ENCODE peak calls at places on chromosomes 2 and 18, in seven cellular contexts. R is fibroblast of mammary gland, D is body of pancreas, O is lower leg skin, P is ovary, Q is fibroblast of villous mesenchyme, L is PC-9. M is an unnamed sample.

GRCh38 chr2:149858214-149858613 is 270.6 kb upstream of the MMADHC start:
- DNase-seq in Q (peak; percentile 52), L (no peak), D (no peak), P (no peak), O (no peak), R (peak; percentile 27), M (no peak)

GRCh38 chr2:68390600-68390999 is 25.5 kb downstream of the PLEK start:
- DNase-seq in D (no peak), L (no peak), O (no peak), R (no peak), Q (no peak), P (no peak), M (no peak)

GRCh38 chr18:3513481-3513880 is 63.5 kb downstream of the TGIF1 start:
- DNase-seq in R (no peak), O (no peak), L (no peak), P (no peak), D (no peak), Q (no peak), M (no peak)

GRCh38 chr2:227389231-227389630 is 1.5 kb upstream of the SCYGR1 start:
- DNase-seq in L (no peak), R (no peak), O (no peak), Q (no peak), D (no peak), P (no peak), M (no peak)

GRCh38 chr2:67268806-67269205 is 128.3 kb upstream of the ETAA1 start:
- DNase-seq in L (no peak), R (peak; percentile 84), P (no peak), D (no peak), Q (no peak), O (no peak), M (no peak)

GRCh38 chr2:212328712-212329496 is 209.7 kb downstream of the ERBB4 start:
- DNase-seq in R (no peak), O (no peak), L (no peak), Q (no peak), D (no peak), P (no peak), M (no peak)

GRCh38 chr2:75195076-75195691 is 4.1 kb downstream of the TACR1 start:
- DNase-seq in P (no peak), D (no peak), Q (no peak), O (no peak), L (no peak), R (no peak), M (no peak)

GRCh38 chr2:64770781-64771334 is 117.1 kb upstream of the SERTAD2 start:
- DNase-seq in L (no peak), Q (peak; percentile 65), D (no peak), R (peak; percentile 99), P (peak; percentile 60), O (peak; percentile 94), M (no peak)

GRCh38 chr2:47964722-47965434 is 58.6 kb upstream of the FBXO11 start:
- DNase-seq in D (no peak), Q (no peak), L (peak; percentile 11), R (no peak), O (no peak), P (no peak), M (no peak)

GRCh38 chr18:48376934-48377333 is 32.2 kb downstream of the ZBTB7C start:
- DNase-seq in P (no peak), R (no peak), D (no peak), L (no peak), Q (no peak), O (no peak), M (no peak)

GRCh38 chr2:112793449-112793978 is 9.2 kb upstream of the IL1A start:
- DNase-seq in P (no peak), O (no peak), R (peak; percentile 47), D (no peak), L (no peak), Q (peak; percentile 35), M (no peak)

GRCh38 chr2:58448065-58448507 is 207.0 kb upstream of the FANCL start:
- DNase-seq in L (peak; percentile 64), O (peak; percentile 69), P (peak; percentile 37), D (peak; percentile 48), Q (peak; percentile 77), R (peak; percentile 73), M (peak; percentile 7)

GRCh38 chr2:120592084-120592483 is 143.6 kb upstream of the GLI2 start:
- DNase-seq in L (no peak), R (no peak), P (no peak), D (no peak), O (no peak), Q (no peak), M (no peak)

GRCh38 chr18:80231151-80231550 is 16.2 kb downstream of the PARD6G start:
- DNase-seq in Q (no peak), R (no peak), D (no peak), O (peak; percentile 71), L (no peak), P (no peak), M (no peak)

GRCh38 chr18:50009772-50010171 is 185.2 kb downstream of the MYO5B start:
- DNase-seq in Q (peak; percentile 26), P (no peak), D (peak; percentile 63), O (no peak), R (peak; percentile 31), L (peak; percentile 46), M (peak; percentile 19)

GRCh38 chr2:233817305-233817980 is 36.9 kb downstream of the HJURP start:
- DNase-seq in P (no peak), D (peak; percentile 4), L (no peak), R (peak; percentile 48), Q (no peak), O (peak; percentile 58), M (no peak)

GRCh38 chr2:217622205-217622621 is 380.6 kb downstream of the TNS1 start:
- DNase-seq in R (peak; percentile 18), D (no peak), P (peak; percentile 34), O (no peak), Q (peak; percentile 98), L (no peak), M (no peak)

GRCh38 chr2:119202610-119203351 is 20.9 kb upstream of the STEAP3 start:
- DNase-seq in Q (no peak), D (no peak), R (no peak), O (no peak), P (no peak), L (no peak), M (no peak)

DNA sequence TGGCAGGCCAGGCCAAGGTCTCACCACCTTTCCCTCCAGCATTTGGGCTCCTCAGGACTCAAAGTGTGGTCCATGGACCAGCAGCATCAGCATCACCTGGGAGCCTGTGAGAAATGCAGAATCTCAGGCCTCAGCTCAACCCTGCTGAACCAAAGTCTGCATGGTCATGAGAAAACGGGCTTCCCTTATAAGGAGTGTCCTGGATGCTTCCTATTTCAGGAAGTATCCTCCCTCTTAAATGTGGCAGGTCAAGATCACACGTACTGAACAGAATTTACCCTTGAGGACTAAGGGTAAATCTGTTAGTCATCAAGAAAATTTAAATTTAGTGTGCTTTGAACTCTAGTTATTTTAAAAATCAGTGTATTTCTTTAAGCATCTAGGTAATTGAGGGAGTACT is 11.8 kb downstream of the CD8A start:
- DNase-seq in R (no peak), P (no peak), O (no peak), L (no peak), Q (no peak), D (no peak), M (no peak)
- H3K4me3 ChIP-seq in R (no peak overlapping the region), P (no peak overlapping the region), O (no peak overlapping the region), L (no peak overlapping the region), Q (no peak overlapping the region), D (no peak overlapping the region), M (no peak overlapping the region)

DNA sequence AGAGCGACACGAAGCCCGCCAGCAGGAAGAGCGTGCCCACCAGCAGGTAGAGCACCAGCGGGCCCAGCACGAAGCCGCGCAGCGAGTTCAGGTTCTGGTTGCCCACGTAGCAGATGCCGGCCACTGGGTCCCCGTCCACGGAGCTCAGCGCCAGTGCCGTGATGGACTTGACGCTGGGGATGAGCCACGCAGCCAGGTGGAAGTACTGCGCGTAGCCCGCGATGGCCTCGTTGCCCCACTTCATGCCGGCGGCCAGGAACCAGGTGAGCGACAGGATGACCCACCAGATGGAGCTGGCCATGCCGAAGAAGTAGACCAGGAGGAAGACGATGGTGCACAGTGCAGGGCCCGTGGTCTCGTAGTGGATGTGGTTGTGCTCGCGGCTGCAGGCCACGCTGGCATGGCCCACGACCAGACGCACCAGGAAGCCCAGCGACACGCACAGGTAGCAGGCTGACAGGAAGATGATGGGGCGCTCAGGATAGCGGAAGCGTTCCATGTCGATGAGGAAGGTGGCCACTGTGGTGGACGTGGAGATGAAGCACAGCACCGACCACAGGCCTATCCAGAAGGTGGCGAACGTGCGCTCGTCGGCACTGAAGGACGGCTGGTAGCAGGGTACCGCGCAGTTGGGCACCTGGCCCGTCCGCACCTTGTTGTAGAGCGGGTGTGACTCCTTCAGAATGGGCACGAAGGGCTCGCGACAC is 2.1 kb downstream of the FZD5 start:
- DNase-seq in P (peak; percentile 53), R (peak; percentile 10), O (no peak), L (peak; percentile 21), Q (no peak), D (peak; percentile 53), M (no peak)
- TF ChIP-seq CTCF in P (no peak), R (peak; percentile 2), O (no peak), L (peak; percentile 38), Q (peak; percentile 23), D (peak; percentile 35), M (peak; percentile 67)

DNA sequence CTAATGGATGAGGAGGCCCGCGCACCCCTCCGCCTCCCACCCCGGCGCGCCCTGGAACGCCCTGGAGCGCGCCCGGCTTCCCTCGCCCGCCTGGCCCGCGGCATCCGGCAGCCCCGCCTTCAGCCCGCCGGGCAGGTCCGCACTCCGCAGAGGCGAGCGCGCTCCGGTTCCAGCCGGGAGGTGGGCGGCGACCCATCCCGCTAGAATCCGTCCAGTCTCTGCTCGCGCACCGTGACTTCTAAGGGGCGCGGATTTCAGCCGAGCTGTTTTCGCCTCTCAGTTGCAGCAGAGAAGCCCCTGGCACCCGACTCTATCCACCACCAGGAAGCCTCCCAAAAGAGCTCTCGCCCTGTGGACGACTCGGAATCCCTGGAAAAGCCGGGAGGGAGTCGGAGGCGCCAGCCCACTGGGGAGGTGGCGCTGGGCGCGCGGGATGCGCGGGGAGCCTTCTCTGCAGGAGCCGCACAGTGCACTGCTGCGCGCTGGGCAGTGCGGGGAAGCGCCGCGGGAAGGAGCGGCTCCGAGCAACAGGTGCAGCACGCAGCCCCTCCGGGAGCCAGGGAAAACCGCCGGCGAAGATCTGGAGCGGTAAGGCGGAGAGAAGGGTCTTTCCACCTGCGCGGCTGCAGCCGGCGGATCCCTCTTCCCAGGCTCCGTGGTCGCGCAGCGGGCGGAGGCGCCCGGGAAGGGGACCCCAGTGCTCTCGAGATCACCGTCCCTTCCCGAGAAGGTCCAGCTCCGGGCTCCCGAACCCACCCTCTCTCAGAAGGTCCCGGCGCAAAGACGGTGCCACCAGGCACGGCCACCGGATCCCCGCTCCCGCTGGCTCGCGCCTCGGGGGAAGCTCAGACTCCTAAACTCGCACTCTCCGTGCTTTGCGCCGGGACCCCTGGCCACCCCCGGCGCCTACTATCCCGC is at the start of gene GALR1:
- DNase-seq in P (no peak), L (no peak), R (no peak), Q (no peak), D (no peak), O (no peak), M (no peak)
- H3K4me3 ChIP-seq in P (no peak within 1 kb of the TSS), L (no peak within 1 kb of the TSS), R (no peak within 1 kb of the TSS), Q (peak within 1 kb of the TSS; percentile 16), D (no peak within 1 kb of the TSS), O (no peak within 1 kb of the TSS), M (no peak within 1 kb of the TSS)

DNA sequence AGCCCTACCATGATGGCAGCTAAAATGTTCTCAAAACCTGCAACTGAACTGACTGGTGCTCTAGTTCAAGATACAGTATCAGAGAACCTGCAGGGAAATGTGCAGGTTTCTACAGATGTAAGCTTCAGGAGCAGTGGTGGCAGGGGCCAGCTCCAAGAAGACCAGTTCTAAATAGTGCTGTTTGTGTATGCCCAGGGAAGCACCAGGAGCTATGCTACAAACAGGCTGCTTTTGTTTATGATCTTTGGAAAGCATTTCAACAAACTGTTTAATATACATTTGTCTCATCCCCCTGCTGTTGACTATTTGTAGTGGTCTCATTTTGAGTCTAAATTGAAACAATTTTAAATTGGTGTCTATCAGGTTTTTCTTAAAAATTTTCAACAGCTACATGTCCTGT is 20.7 kb downstream of the FZD5 start:
- DNase-seq in O (no peak), L (no peak), D (no peak), Q (no peak), P (no peak), R (no peak), M (no peak)
- TF ChIP-seq CTCF in O (no peak), L (no peak), D (no peak), Q (no peak), P (no peak), R (no peak), M (no peak)

M was measured in LNCaP clone FGC.